ENCODE peak calls at places on chromosome 1, in seven cellular contexts. C, G, H, M, S, X and Q are unnamed samples. For H3K4me1, the result is how much of the 10 kb centered on the place peaks cover.

GRCh38 chr1:232620356-232620841 is 9.5 kb downstream of the SIPA1L2 start:
- DNase-seq in G (peak), M (peak), S (peak), C (no peak), H (peak), X (no peak), Q (peak)

GRCh38 chr1:58739851-58740466 is 40.1 kb upstream of the MYSM1 start:
- DNase-seq in C (no peak), X (peak), H (peak), S (no peak), M (no peak), G (peak), Q (no peak)

GRCh38 chr1:234579967-234580366 is 30.0 kb downstream of the IRF2BP2 start:
- DNase-seq in S (no peak), C (no peak), M (no peak), G (peak), X (peak), H (no peak), Q (no peak)

GRCh38 chr1:7298145-7298544 is 473.0 kb upstream of the VAMP3 start:
- DNase-seq in M (no peak), G (no peak), H (no peak), X (no peak), S (no peak), C (no peak), Q (no peak)

GRCh38 chr1:147847831-147848230 is 54.8 kb upstream of the GJA8 start:
- DNase-seq in X (no peak), G (no peak), C (no peak), S (no peak), M (no peak), H (no peak), Q (no peak)

GRCh38 chr1:165912638-165913037 is 85.2 kb downstream of the UCK2 start:
- DNase-seq in S (no peak), G (no peak), M (no peak), C (no peak), H (no peak), X (no peak), Q (no peak)

GRCh38 chr1:198121058-198121829 is 35.6 kb upstream of the NEK7 start:
- DNase-seq in G (peak), S (no peak), H (no peak), C (no peak), M (peak), X (peak), Q (no peak)

GRCh38 chr1:207878939-207879338 is 32.0 kb downstream of the CD34 start:
- DNase-seq in G (no peak), H (no peak), X (no peak), C (peak), M (no peak), S (no peak), Q (no peak)

GRCh38 chr1:193338194-193338593 is 151.8 kb upstream of the B3GALT2 start:
- DNase-seq in C (no peak), H (no peak), G (peak), M (no peak), S (no peak), X (no peak), Q (no peak)

GRCh38 chr1:30637183-30637969 is 86.0 kb downstream of the MATN1 start:
- DNase-seq in G (no peak), M (no peak), H (no peak), C (no peak), S (no peak), X (no peak), Q (no peak)

GRCh38 chr1:9321480-9321849 is 28.8 kb downstream of the SPSB1 start:
- DNase-seq in M (no peak), H (no peak), C (no peak), G (no peak), X (no peak), S (no peak), Q (no peak)

GRCh38 chr1:9324246-9325096 is 31.8 kb downstream of the SPSB1 start:
- DNase-seq in H (no peak), S (no peak), G (no peak), C (no peak), X (no peak), M (peak), Q (no peak)

GRCh38 chr1:9320520-9321479 is 28.1 kb downstream of the SPSB1 start:
- DNase-seq in M (no peak), X (no peak), C (no peak), S (no peak), G (no peak), H (no peak), Q (no peak)

GRCh38 chr1:9321986-9322715 is 29.5 kb downstream of the SPSB1 start:
- DNase-seq in G (no peak), M (no peak), S (no peak), C (no peak), H (no peak), X (no peak), Q (no peak)

GRCh38 chr1:9322845-9323244 is 30.2 kb downstream of the SPSB1 start:
- DNase-seq in G (no peak), H (no peak), C (no peak), X (no peak), M (no peak), S (no peak), Q (no peak)
- H3K4me1 ChIP-seq in G (under half), H (under half), C (half or more), X (half or more), M (under half), S (half or more), Q (half or more)

GRCh38 chr1:2445162-2445822 is 30.8 kb upstream of the PLCH2 start:
- DNase-seq in H (no peak), M (no peak), G (no peak), C (no peak), S (no peak), X (no peak), Q (no peak)
- H3K4me1 ChIP-seq in H (under half), M (under half), G (under half), C (under half), S (under half), X (under half), Q (under half)

DNA sequence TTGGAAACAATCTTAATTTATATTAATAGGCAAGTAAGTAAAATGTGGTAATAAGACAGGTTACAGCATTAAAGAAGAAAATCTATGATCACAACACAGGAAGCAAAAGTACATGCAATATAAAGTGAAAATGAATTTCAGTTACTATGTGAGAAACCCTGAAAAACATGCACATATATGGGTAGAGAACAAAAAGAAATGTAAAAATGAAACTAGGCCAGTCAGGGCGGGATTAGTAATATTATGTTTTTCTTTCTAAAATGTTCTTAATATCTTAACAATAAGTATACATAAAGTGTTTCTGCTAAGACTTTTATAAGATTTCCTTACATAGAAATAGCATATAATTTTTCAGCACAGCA is 15.6 kb downstream of the DUSP10 start:
- DNase-seq in M (no peak), X (no peak), S (no peak), H (no peak), G (no peak), C (no peak), Q (no peak)
- H3K4me1 ChIP-seq in M (under half), X (under half), S (under half), H (under half), G (under half), C (under half), Q (under half)

DNA sequence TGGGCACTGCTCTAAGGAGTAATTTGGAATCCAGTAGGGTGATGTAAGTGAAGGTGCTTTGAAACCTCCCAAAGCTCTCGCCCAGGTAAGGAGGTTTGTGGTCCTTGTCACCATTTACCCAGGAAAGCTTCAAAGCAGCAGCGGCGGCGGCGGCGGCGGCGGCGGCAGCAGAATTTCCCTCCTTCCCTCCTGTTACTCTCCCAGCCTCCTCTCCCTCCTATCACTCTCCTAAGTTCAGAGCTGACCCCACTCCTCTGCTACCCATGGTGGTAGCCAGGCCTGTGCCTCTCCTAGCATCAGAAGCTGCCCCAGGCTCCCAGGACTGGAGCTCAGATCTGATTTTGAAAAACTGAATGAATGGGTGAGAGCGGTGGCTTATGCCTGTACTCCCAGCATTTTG is 60.7 kb downstream of the ACBD3 start:
- DNase-seq in S (no peak), C (no peak), G (no peak), H (no peak), X (no peak), M (no peak), Q (no peak)
- H3K4me1 ChIP-seq in S (under half), C (under half), G (half or more), H (under half), X (under half), M (under half), Q (half or more)

GRCh38 chr1:67834246-67834877 is 1.1 kb upstream of the GNG12 start:
- DNase-seq in S (no peak), H (no peak), M (no peak), G (no peak), C (no peak), X (no peak), Q (no peak)
- H3K4me1 ChIP-seq in S (under half), H (under half), M (under half), G (under half), C (under half), X (half or more), Q (under half)

DNA sequence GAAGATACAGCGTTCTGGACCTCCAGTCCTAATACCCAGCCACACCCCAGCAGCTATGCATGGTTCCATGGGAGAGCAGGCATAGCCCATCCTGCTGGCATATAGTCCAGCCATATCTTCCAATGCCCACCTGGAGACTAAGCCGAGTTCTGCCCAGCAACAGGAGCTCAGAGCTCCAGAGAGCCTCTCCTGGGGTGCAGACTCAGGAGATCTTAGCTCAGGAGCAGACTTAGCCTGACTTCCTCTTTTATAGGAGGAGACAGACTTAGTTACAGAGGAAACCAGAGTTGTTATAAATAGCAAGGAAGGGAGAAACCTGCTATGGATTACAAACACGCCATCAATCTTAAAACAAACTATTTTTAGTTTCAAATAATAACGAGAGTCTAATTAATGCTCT is 3.2 kb upstream of the KIF21B start:
- DNase-seq in H (no peak), X (no peak), C (no peak), G (no peak), M (no peak), S (no peak), Q (no peak)
- H3K4me1 ChIP-seq in H (under half), X (under half), C (under half), G (under half), M (under half), S (under half), Q (under half)